ENCODE peak calls at places on chromosomes 1 and 21, in five cellular contexts. U, Z, V, B and C are unnamed samples.

GRCh38 chr1:161226759-161227158 is 899 bp downstream of the TOMM40L start:
- DNase-seq in U (no peak), B (no peak), Z (no peak), V (no peak), C (no peak)

GRCh38 chr1:169321539-169321938 is 46.1 kb downstream of the NME7 start:
- DNase-seq in V (no peak), U (no peak), Z (no peak), B (no peak), C (no peak)

GRCh38 chr21:33259995-33260394 is 6.2 kb upstream of the IL10RB start:
- DNase-seq in V (no peak), B (no peak), Z (no peak), U (no peak), C (no peak)

GRCh38 chr1:1434131-1434811 is 1.2 kb upstream of the VWA1 start:
- DNase-seq in V (peak; percentile 37), U (no peak), B (peak; percentile 26), Z (peak; percentile 89), C (no peak)

GRCh38 chr1:229023651-229024295 is 247.1 kb upstream of the RAB4A start:
- DNase-seq in U (no peak), V (no peak), Z (no peak), B (peak; percentile 35), C (no peak)

GRCh38 chr1:157894613-157895012 is 53.0 kb upstream of the CD5L start:
- DNase-seq in Z (no peak), V (no peak), U (no peak), B (no peak), C (no peak)

GRCh38 chr1:73778511-73778910 is 419.5 kb downstream of the LRRIQ3 start:
- DNase-seq in V (no peak), Z (no peak), U (no peak), B (no peak), C (no peak)

GRCh38 chr1:147168626-147169058 is 3.6 kb downstream of the PRKAB2 start:
- DNase-seq in Z (no peak), U (peak; percentile 33), V (no peak), B (no peak), C (no peak)

GRCh38 chr1:26598890-26599289 is 69.3 kb downstream of the RPS6KA1 start:
- DNase-seq in U (no peak), Z (no peak), V (no peak), B (no peak), C (no peak)

GRCh38 chr1:93666613-93667384 is 14.8 kb downstream of the BCAR3 start:
- DNase-seq in B (no peak), U (no peak), V (no peak), Z (peak; percentile 61), C (no peak)

GRCh38 chr1:59769412-59770095 is 45.2 kb upstream of the HOOK1 start:
- DNase-seq in Z (no peak), U (no peak), V (no peak), B (no peak), C (no peak)

GRCh38 chr1:59062743-59063142 is 234.2 kb upstream of the FGGY start:
- DNase-seq in Z (no peak), U (peak; percentile 84), V (no peak), B (peak; percentile 55), C (no peak)

GRCh38 chr1:94061513-94062443 is 59.2 kb downstream of the ABCA4 start:
- DNase-seq in B (peak; percentile 64), U (peak; percentile 86), V (peak; percentile 79), Z (peak; percentile 36), C (no peak)

GRCh38 chr1:183830389-183830788 is 25.5 kb downstream of the RGL1 start:
- DNase-seq in V (no peak), U (no peak), Z (no peak), B (no peak), C (no peak)

GRCh38 chr1:48202030-48202752 is 20.3 kb upstream of the SLC5A9 start:
- DNase-seq in Z (peak; percentile 57), U (peak; percentile 92), V (peak; percentile 63), B (peak; percentile 69), C (peak; percentile 54)

GRCh38 chr21:25872271-25872670 is 137.5 kb downstream of the GABPA start:
- DNase-seq in U (no peak), V (no peak), B (no peak), Z (no peak), C (no peak)
- TF ChIP-seq CTCF in U (peak; percentile 26), V (peak; percentile 24), B (no peak), Z (no peak), C (no peak)

GRCh38 chr1:151841141-151841540 is 1.5 kb upstream of the C2CD4D start:
- DNase-seq in Z (no peak), V (no peak), U (peak; percentile 86), B (no peak), C (no peak)

GRCh38 chr1:151838491-151839412 is 868 bp downstream of the C2CD4D start:
- DNase-seq in Z (no peak), V (no peak), U (no peak), B (peak; percentile 14), C (no peak)

GRCh38 chr1:151837841-151838490 is 1.7 kb downstream of the C2CD4D start:
- DNase-seq in B (no peak), U (no peak), Z (peak; percentile 42), V (no peak), C (peak; percentile 38)

GRCh38 chr1:151840421-151840820 is 801 bp upstream of the C2CD4D start:
- DNase-seq in B (no peak), V (no peak), U (no peak), Z (no peak), C (no peak)

GRCh38 chr1:151839457-151840409 is at the start of gene C2CD4D:
- DNase-seq in V (no peak), Z (peak; percentile 88), U (no peak), B (peak; percentile 19), C (no peak)
- TF ChIP-seq CTCF in V (no peak), Z (peak; percentile 25), U (no peak), B (no peak), C (no peak)

GRCh38 chr1:209583408-209583807 is at the start of gene CAMK1G:
- DNase-seq in B (no peak), U (peak; percentile 53), V (peak; percentile 57), Z (no peak), C (no peak)
- TF ChIP-seq CTCF in B (no peak), U (no peak), V (no peak), Z (no peak), C (no peak)

GRCh38 chr1:206769331-206769731 is 1.2 kb upstream of the IL19 start:
- DNase-seq in V (no peak), U (no peak), B (no peak), Z (no peak), C (no peak)

GRCh38 chr1:206772228-206773002 is at the start of gene IL10:
- DNase-seq in V (no peak), Z (no peak), U (no peak), B (peak; percentile 58), C (peak; percentile 64)

GRCh38 chr1:206771353-206771722 is 765 bp downstream of the IL19 start:
- DNase-seq in B (no peak), U (no peak), Z (no peak), V (no peak), C (no peak)

GRCh38 chr1:206768472-206769330 is 1.9 kb upstream of the IL19 start:
- DNase-seq in U (no peak), B (no peak), Z (no peak), V (no peak), C (no peak)

GRCh38 chr1:206770531-206771352 is at the start of gene IL19:
- DNase-seq in B (peak; percentile 34), Z (no peak), U (no peak), V (no peak), C (peak; percentile 86)
- TF ChIP-seq CTCF in B (no peak), Z (no peak), U (no peak), V (no peak), C (peak; percentile 17)

GRCh38 chr1:91993256-91993655 is 36.5 kb upstream of the EPHX4 start:
- DNase-seq in U (no peak), B (no peak), V (no peak), Z (no peak), C (no peak)

GRCh38 chr1:91997607-91998195 is 32.1 kb upstream of the EPHX4 start:
- DNase-seq in V (peak; percentile 43), U (peak; percentile 50), B (no peak), Z (no peak), C (no peak)
- TF ChIP-seq CTCF in V (peak; percentile 78), U (peak; percentile 64), B (peak; percentile 22), Z (peak; percentile 34), C (peak; percentile 74)

GRCh38 chr1:28756846-28757245 is 20.1 kb downstream of the YTHDF2 start:
- DNase-seq in U (no peak), Z (no peak), B (no peak), V (no peak), C (no peak)
- TF ChIP-seq CTCF in U (peak; percentile 43), Z (no peak), B (no peak), V (peak; percentile 26), C (no peak)